ENCODE peak calls at places on chromosomes 7 and 10, in nine cellular contexts. One of them, this sample, is unnamed.

GRCh38 chr7:75652788-75653187 is 86.0 kb downstream of the HIP1 start:
- DNase-seq in AG09309: no peak
- DNase-seq in fibroblast of lung: no peak
- DNase-seq in tibial nerve: no peak
- DNase-seq in upper lobe of right lung: no peak
- DNase-seq in AG04450: no peak
- DNase-seq in CD4-positive, CD25-positive, alpha-beta regulatory T cell: no peak
- DNase-seq in stomach: no peak
- DNase-seq in WERI-Rb-1: no peak
- DNase-seq in this sample: no peak

GRCh38 chr10:46527241-46527811 is 29.1 kb downstream of the GPRIN2 start:
- DNase-seq in AG09309: no peak
- DNase-seq in fibroblast of lung: no peak
- DNase-seq in tibial nerve: no peak
- DNase-seq in upper lobe of right lung: peak
- DNase-seq in AG04450: no peak
- DNase-seq in CD4-positive, CD25-positive, alpha-beta regulatory T cell: no peak
- DNase-seq in stomach: peak
- DNase-seq in WERI-Rb-1: no peak
- DNase-seq in this sample: no peak

GRCh38 chr7:158078161-158078910 is 509.3 kb downstream of the PTPRN2 start:
- DNase-seq in AG09309: no peak
- DNase-seq in fibroblast of lung: no peak
- DNase-seq in tibial nerve: no peak
- DNase-seq in upper lobe of right lung: peak
- DNase-seq in AG04450: no peak
- DNase-seq in CD4-positive, CD25-positive, alpha-beta regulatory T cell: no peak
- DNase-seq in stomach: peak
- DNase-seq in WERI-Rb-1: no peak
- DNase-seq in this sample: no peak

GRCh38 chr10:15879058-15879457 is 18.8 kb upstream of the MINDY3 start:
- DNase-seq in AG09309: no peak
- DNase-seq in fibroblast of lung: peak
- DNase-seq in tibial nerve: peak
- DNase-seq in upper lobe of right lung: no peak
- DNase-seq in AG04450: no peak
- DNase-seq in CD4-positive, CD25-positive, alpha-beta regulatory T cell: peak
- DNase-seq in stomach: no peak
- DNase-seq in WERI-Rb-1: no peak
- DNase-seq in this sample: peak

GRCh38 chr7:138887872-138888656 is 90.1 kb upstream of the ATP6V0A4 start:
- DNase-seq in AG09309: no peak
- DNase-seq in fibroblast of lung: no peak
- DNase-seq in tibial nerve: no peak
- DNase-seq in upper lobe of right lung: no peak
- DNase-seq in AG04450: no peak
- DNase-seq in CD4-positive, CD25-positive, alpha-beta regulatory T cell: no peak
- DNase-seq in stomach: no peak
- DNase-seq in WERI-Rb-1: no peak
- DNase-seq in this sample: no peak

GRCh38 chr7:32204361-32205018 is 134.3 kb upstream of the PDE1C start:
- DNase-seq in AG09309: peak
- DNase-seq in fibroblast of lung: peak
- DNase-seq in tibial nerve: peak
- DNase-seq in upper lobe of right lung: no peak
- DNase-seq in AG04450: peak
- DNase-seq in CD4-positive, CD25-positive, alpha-beta regulatory T cell: peak
- DNase-seq in stomach: peak
- DNase-seq in WERI-Rb-1: peak
- DNase-seq in this sample: peak

GRCh38 chr7:93327006-93327633 is 95.0 kb downstream of the VPS50 start:
- DNase-seq in AG09309: peak
- DNase-seq in fibroblast of lung: peak
- DNase-seq in tibial nerve: no peak
- DNase-seq in upper lobe of right lung: no peak
- DNase-seq in AG04450: peak
- DNase-seq in CD4-positive, CD25-positive, alpha-beta regulatory T cell: no peak
- DNase-seq in stomach: no peak
- DNase-seq in WERI-Rb-1: no peak
- DNase-seq in this sample: no peak

GRCh38 chr10:52283174-52283573 is 30.9 kb upstream of the DKK1 start:
- DNase-seq in AG09309: no peak
- DNase-seq in fibroblast of lung: peak
- DNase-seq in tibial nerve: no peak
- DNase-seq in upper lobe of right lung: no peak
- DNase-seq in AG04450: no peak
- DNase-seq in CD4-positive, CD25-positive, alpha-beta regulatory T cell: no peak
- DNase-seq in stomach: no peak
- DNase-seq in WERI-Rb-1: no peak
- DNase-seq in this sample: no peak

GRCh38 chr7:137006293-137006692 is 137.8 kb downstream of the CHRM2 start:
- DNase-seq in AG09309: peak
- DNase-seq in fibroblast of lung: peak
- DNase-seq in tibial nerve: no peak
- DNase-seq in upper lobe of right lung: no peak
- DNase-seq in AG04450: peak
- DNase-seq in CD4-positive, CD25-positive, alpha-beta regulatory T cell: no peak
- DNase-seq in stomach: no peak
- DNase-seq in WERI-Rb-1: no peak
- DNase-seq in this sample: no peak

GRCh38 chr10:83166344-83166743 is 973.0 kb upstream of the GHITM start:
- DNase-seq in AG09309: no peak
- DNase-seq in fibroblast of lung: no peak
- DNase-seq in tibial nerve: no peak
- DNase-seq in upper lobe of right lung: no peak
- DNase-seq in AG04450: no peak
- DNase-seq in CD4-positive, CD25-positive, alpha-beta regulatory T cell: no peak
- DNase-seq in stomach: no peak
- DNase-seq in WERI-Rb-1: peak
- DNase-seq in this sample: no peak

GRCh38 chr10:124049484-124049883 is 43.9 kb downstream of the CHST15 start:
- DNase-seq in AG09309: no peak
- DNase-seq in fibroblast of lung: peak
- DNase-seq in tibial nerve: no peak
- DNase-seq in upper lobe of right lung: no peak
- DNase-seq in AG04450: no peak
- DNase-seq in CD4-positive, CD25-positive, alpha-beta regulatory T cell: no peak
- DNase-seq in stomach: no peak
- DNase-seq in WERI-Rb-1: no peak
- DNase-seq in this sample: no peak

GRCh38 chr10:48802611-48803046 is 118.0 kb downstream of the WDFY4 start:
- DNase-seq in AG09309: no peak
- DNase-seq in fibroblast of lung: no peak
- DNase-seq in tibial nerve: no peak
- DNase-seq in upper lobe of right lung: no peak
- DNase-seq in AG04450: no peak
- DNase-seq in CD4-positive, CD25-positive, alpha-beta regulatory T cell: peak
- DNase-seq in stomach: no peak
- DNase-seq in WERI-Rb-1: no peak
- DNase-seq in this sample: no peak

GRCh38 chr10:82865366-82865765 is 990.4 kb downstream of the NRG3 start:
- DNase-seq in AG09309: no peak
- DNase-seq in fibroblast of lung: no peak
- DNase-seq in tibial nerve: no peak
- DNase-seq in upper lobe of right lung: no peak
- DNase-seq in AG04450: no peak
- DNase-seq in CD4-positive, CD25-positive, alpha-beta regulatory T cell: no peak
- DNase-seq in stomach: no peak
- DNase-seq in WERI-Rb-1: no peak
- DNase-seq in this sample: no peak

GRCh38 chr7:140541513-140542192 is 62.3 kb upstream of the MKRN1 start:
- DNase-seq in AG09309: peak
- DNase-seq in fibroblast of lung: peak
- DNase-seq in tibial nerve: peak
- DNase-seq in upper lobe of right lung: no peak
- DNase-seq in AG04450: peak
- DNase-seq in CD4-positive, CD25-positive, alpha-beta regulatory T cell: no peak
- DNase-seq in stomach: peak
- DNase-seq in WERI-Rb-1: peak
- DNase-seq in this sample: no peak
- H3K4me3 ChIP-seq in AG09309: peak
- H3K4me3 ChIP-seq in fibroblast of lung: no peak
- H3K4me3 ChIP-seq in tibial nerve: no peak
- H3K4me3 ChIP-seq in upper lobe of right lung: no peak
- H3K4me3 ChIP-seq in AG04450: peak
- H3K4me3 ChIP-seq in CD4-positive, CD25-positive, alpha-beta regulatory T cell: no peak
- H3K4me3 ChIP-seq in stomach: no peak
- H3K4me3 ChIP-seq in WERI-Rb-1: peak
- H3K4me3 ChIP-seq in this sample: no peak

GRCh38 chr7:55130079-55130476 is 111.3 kb downstream of the EGFR start:
- DNase-seq in AG09309: no peak
- DNase-seq in fibroblast of lung: peak
- DNase-seq in tibial nerve: no peak
- DNase-seq in upper lobe of right lung: no peak
- DNase-seq in AG04450: no peak
- DNase-seq in CD4-positive, CD25-positive, alpha-beta regulatory T cell: no peak
- DNase-seq in stomach: no peak
- DNase-seq in WERI-Rb-1: no peak
- DNase-seq in this sample: no peak

GRCh38 chr7:55130554-55131198 is 111.9 kb downstream of the EGFR start:
- DNase-seq in AG09309: no peak
- DNase-seq in fibroblast of lung: peak
- DNase-seq in tibial nerve: peak
- DNase-seq in upper lobe of right lung: peak
- DNase-seq in AG04450: peak
- DNase-seq in CD4-positive, CD25-positive, alpha-beta regulatory T cell: no peak
- DNase-seq in stomach: no peak
- DNase-seq in WERI-Rb-1: no peak
- DNase-seq in this sample: peak

GRCh38 chr7:55127622-55128081 is 108.8 kb downstream of the EGFR start:
- DNase-seq in AG09309: no peak
- DNase-seq in fibroblast of lung: peak
- DNase-seq in tibial nerve: no peak
- DNase-seq in upper lobe of right lung: no peak
- DNase-seq in AG04450: peak
- DNase-seq in CD4-positive, CD25-positive, alpha-beta regulatory T cell: no peak
- DNase-seq in stomach: no peak
- DNase-seq in WERI-Rb-1: no peak
- DNase-seq in this sample: no peak

GRCh38 chr7:55128693-55129394 is 110.0 kb downstream of the EGFR start:
- DNase-seq in AG09309: no peak
- DNase-seq in fibroblast of lung: peak
- DNase-seq in tibial nerve: peak
- DNase-seq in upper lobe of right lung: no peak
- DNase-seq in AG04450: no peak
- DNase-seq in CD4-positive, CD25-positive, alpha-beta regulatory T cell: no peak
- DNase-seq in stomach: no peak
- DNase-seq in WERI-Rb-1: no peak
- DNase-seq in this sample: no peak

GRCh38 chr7:55129409-55130078 is 110.7 kb downstream of the EGFR start:
- DNase-seq in AG09309: no peak
- DNase-seq in fibroblast of lung: peak
- DNase-seq in tibial nerve: no peak
- DNase-seq in upper lobe of right lung: no peak
- DNase-seq in AG04450: no peak
- DNase-seq in CD4-positive, CD25-positive, alpha-beta regulatory T cell: no peak
- DNase-seq in stomach: no peak
- DNase-seq in WERI-Rb-1: no peak
- DNase-seq in this sample: no peak
- H3K4me3 ChIP-seq in AG09309: no peak
- H3K4me3 ChIP-seq in fibroblast of lung: no peak
- H3K4me3 ChIP-seq in tibial nerve: no peak
- H3K4me3 ChIP-seq in upper lobe of right lung: no peak
- H3K4me3 ChIP-seq in AG04450: no peak
- H3K4me3 ChIP-seq in CD4-positive, CD25-positive, alpha-beta regulatory T cell: no peak
- H3K4me3 ChIP-seq in stomach: no peak
- H3K4me3 ChIP-seq in WERI-Rb-1: no peak
- H3K4me3 ChIP-seq in this sample: no peak

DNA sequence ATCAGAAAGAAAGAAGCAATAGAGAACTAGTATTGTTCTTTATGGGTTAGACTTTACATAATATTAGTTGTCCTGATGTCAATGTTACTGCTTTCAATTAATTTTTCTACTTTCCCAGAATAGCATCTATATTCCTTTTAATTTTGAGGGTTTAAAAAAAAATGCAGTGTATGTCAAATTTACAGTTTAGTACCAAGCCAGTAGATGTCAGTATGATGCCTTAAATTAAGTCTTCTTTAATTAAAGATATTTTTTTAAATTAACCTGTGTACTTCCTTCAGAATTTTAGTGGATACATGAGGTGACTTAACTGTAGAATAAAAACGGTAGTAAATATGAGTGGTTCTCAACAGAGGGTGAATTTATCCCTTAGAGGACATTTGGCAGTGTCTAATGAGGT is 35.2 kb upstream of the STOX1 start:
- DNase-seq in AG09309: no peak
- DNase-seq in fibroblast of lung: no peak
- DNase-seq in tibial nerve: no peak
- DNase-seq in upper lobe of right lung: no peak
- DNase-seq in AG04450: no peak
- DNase-seq in CD4-positive, CD25-positive, alpha-beta regulatory T cell: no peak
- DNase-seq in stomach: no peak
- DNase-seq in WERI-Rb-1: no peak
- DNase-seq in this sample: no peak
- H3K4me3 ChIP-seq in AG09309: no peak
- H3K4me3 ChIP-seq in fibroblast of lung: no peak
- H3K4me3 ChIP-seq in tibial nerve: no peak
- H3K4me3 ChIP-seq in upper lobe of right lung: no peak
- H3K4me3 ChIP-seq in AG04450: no peak
- H3K4me3 ChIP-seq in CD4-positive, CD25-positive, alpha-beta regulatory T cell: no peak
- H3K4me3 ChIP-seq in stomach: no peak
- H3K4me3 ChIP-seq in WERI-Rb-1: no peak
- H3K4me3 ChIP-seq in this sample: no peak

GRCh38 chr10:108849688-108850087 is 1073.6 kb downstream of the XPNPEP1 start:
- DNase-seq in AG09309: no peak
- DNase-seq in fibroblast of lung: no peak
- DNase-seq in tibial nerve: no peak
- DNase-seq in upper lobe of right lung: no peak
- DNase-seq in AG04450: no peak
- DNase-seq in CD4-positive, CD25-positive, alpha-beta regulatory T cell: no peak
- DNase-seq in stomach: no peak
- DNase-seq in WERI-Rb-1: no peak
- DNase-seq in this sample: no peak

GRCh38 chr10:108850138-108850854 is 1073.0 kb downstream of the XPNPEP1 start:
- DNase-seq in AG09309: no peak
- DNase-seq in fibroblast of lung: no peak
- DNase-seq in tibial nerve: no peak
- DNase-seq in upper lobe of right lung: no peak
- DNase-seq in AG04450: no peak
- DNase-seq in CD4-positive, CD25-positive, alpha-beta regulatory T cell: no peak
- DNase-seq in stomach: no peak
- DNase-seq in WERI-Rb-1: no peak
- DNase-seq in this sample: no peak

GRCh38 chr10:108848016-108848415 is 1075.3 kb downstream of the XPNPEP1 start:
- DNase-seq in AG09309: no peak
- DNase-seq in fibroblast of lung: peak
- DNase-seq in tibial nerve: no peak
- DNase-seq in upper lobe of right lung: no peak
- DNase-seq in AG04450: no peak
- DNase-seq in CD4-positive, CD25-positive, alpha-beta regulatory T cell: no peak
- DNase-seq in stomach: no peak
- DNase-seq in WERI-Rb-1: no peak
- DNase-seq in this sample: no peak

DNA sequence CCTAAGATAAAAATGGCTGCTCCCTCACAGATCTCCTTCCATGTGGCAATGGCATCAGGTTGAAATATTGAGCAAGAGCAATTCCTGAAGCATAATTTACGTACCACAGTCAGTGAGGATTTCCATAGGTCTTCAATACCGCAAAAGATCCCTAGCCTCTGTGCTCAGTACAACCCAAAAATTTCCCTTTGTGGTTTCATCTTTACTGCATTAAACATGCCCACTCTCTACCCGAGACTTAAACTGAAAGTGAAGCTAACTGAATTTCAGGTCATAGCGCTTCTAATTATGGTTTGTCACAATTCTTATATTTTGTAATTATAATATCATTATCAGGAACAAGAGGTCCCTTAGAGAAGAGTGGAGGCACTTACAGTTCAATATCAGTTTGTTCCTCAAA is 1071.1 kb downstream of the XPNPEP1 start:
- DNase-seq in AG09309: no peak
- DNase-seq in fibroblast of lung: no peak
- DNase-seq in tibial nerve: no peak
- DNase-seq in upper lobe of right lung: no peak
- DNase-seq in AG04450: no peak
- DNase-seq in CD4-positive, CD25-positive, alpha-beta regulatory T cell: no peak
- DNase-seq in stomach: no peak
- DNase-seq in WERI-Rb-1: no peak
- DNase-seq in this sample: no peak
- H3K4me3 ChIP-seq in AG09309: no peak
- H3K4me3 ChIP-seq in fibroblast of lung: no peak
- H3K4me3 ChIP-seq in tibial nerve: no peak
- H3K4me3 ChIP-seq in upper lobe of right lung: no peak
- H3K4me3 ChIP-seq in AG04450: no peak
- H3K4me3 ChIP-seq in CD4-positive, CD25-positive, alpha-beta regulatory T cell: no peak
- H3K4me3 ChIP-seq in stomach: no peak
- H3K4me3 ChIP-seq in WERI-Rb-1: no peak
- H3K4me3 ChIP-seq in this sample: no peak

This sample was measured in Jurkat, Clone E6-1.